ENCODE peak calls at places on chromosomes 3 and 15, in five cellular contexts. Q, M, Y, X and B are unnamed samples.

GRCh38 chr3:116388867-116389385 is 56.4 kb downstream of the LSAMP start:
- DNase-seq in Q (no peak), M (no peak), Y (no peak), X (no peak), B (no peak)

GRCh38 chr3:177186306-177186705 is 11.0 kb downstream of the TBL1XR1 start:
- DNase-seq in Q (no peak), M (no peak), Y (no peak), X (no peak), B (no peak)

GRCh38 chr3:47781326-47781684 is 388 bp downstream of the SMARCC1 start:
- DNase-seq in Q (peak), M (peak), Y (peak), X (peak), B (no peak)

GRCh38 chr15:58565620-58566019 is 133.8 kb downstream of the LIPC start:
- DNase-seq in Q (no peak), M (no peak), Y (no peak), X (no peak), B (no peak)

GRCh38 chr15:74133703-74134386 is 3.5 kb downstream of the ISLR2 start:
- DNase-seq in Q (peak), M (peak), Y (no peak), X (no peak), B (no peak)

GRCh38 chr3:190533511-190534282 is 19.8 kb downstream of the IL1RAP start:
- DNase-seq in Q (peak), M (peak), Y (peak), X (peak), B (peak)

GRCh38 chr15:63560741-63561448 is 36.3 kb upstream of the FBXL22 start:
- DNase-seq in Q (no peak), M (no peak), Y (no peak), X (no peak), B (no peak)

GRCh38 chr15:25759421-25759820 is 103.7 kb downstream of the ATP10A start:
- DNase-seq in Q (no peak), M (no peak), Y (no peak), X (no peak), B (no peak)

GRCh38 chr3:21839592-21839991 is 88.6 kb upstream of the ZNF385D start:
- DNase-seq in Q (peak), M (no peak), Y (peak), X (peak), B (no peak)

GRCh38 chr15:91469627-91470567 is 369.8 kb downstream of the SV2B start:
- DNase-seq in Q (peak), M (no peak), Y (no peak), X (no peak), B (no peak)

GRCh38 chr3:33440328-33440577 is at the start of gene UBP1:
- DNase-seq in Q (peak), M (peak), Y (no peak), X (no peak), B (no peak)

GRCh38 chr3:107198522-107199271 is 178.5 kb upstream of the CCDC54 start:
- DNase-seq in Q (peak), M (no peak), Y (no peak), X (peak), B (no peak)

GRCh38 chr3:190041333-190042041 is 79.2 kb downstream of the P3H2 start:
- DNase-seq in Q (no peak), M (no peak), Y (no peak), X (no peak), B (no peak)

GRCh38 chr15:69531302-69532027 is 78.8 kb downstream of the RPLP1 start:
- DNase-seq in Q (no peak), M (no peak), Y (no peak), X (no peak), B (no peak)

GRCh38 chr3:119322021-119322522 is 27.9 kb downstream of the ARHGAP31 start:
- DNase-seq in Q (no peak), M (no peak), Y (no peak), X (peak), B (no peak)

GRCh38 chr3:16249336-16249735 is 15.4 kb downstream of the DPH3 start:
- DNase-seq in Q (no peak), M (no peak), Y (peak), X (peak), B (no peak)

GRCh38 chr3:160038862-160039562 is 50.4 kb downstream of the IL12A start:
- DNase-seq in Q (peak), M (no peak), Y (no peak), X (peak), B (no peak)

GRCh38 chr3:140585828-140586227 is 92.0 kb upstream of the TRIM42 start:
- DNase-seq in Q (no peak), M (no peak), Y (peak), X (peak), B (no peak)

GRCh38 chr15:58393196-58393790 is 38.5 kb upstream of the LIPC start:
- DNase-seq in Q (no peak), M (no peak), Y (no peak), X (no peak), B (no peak)

GRCh38 chr15:80918440-80918839 is 71.2 kb downstream of the MESD start:
- DNase-seq in Q (no peak), M (no peak), Y (no peak), X (no peak), B (no peak)

GRCh38 chr3:54527521-54527920 is 400.3 kb downstream of the LRTM1 start:
- DNase-seq in Q (peak), M (no peak), Y (no peak), X (no peak), B (no peak)

GRCh38 chr15:34038023-34038403 is 991 bp downstream of the AVEN start:
- DNase-seq in Q (no peak), M (no peak), Y (peak), X (no peak), B (no peak)

GRCh38 chr3:195802795-195803194 is 8.9 kb downstream of the MUC4 start:
- DNase-seq in Q (no peak), M (no peak), Y (no peak), X (no peak), B (no peak)

GRCh38 chr3:22156868-22157267 is 405.9 kb upstream of the ZNF385D start:
- DNase-seq in Q (no peak), M (no peak), Y (no peak), X (no peak), B (no peak)

DNA sequence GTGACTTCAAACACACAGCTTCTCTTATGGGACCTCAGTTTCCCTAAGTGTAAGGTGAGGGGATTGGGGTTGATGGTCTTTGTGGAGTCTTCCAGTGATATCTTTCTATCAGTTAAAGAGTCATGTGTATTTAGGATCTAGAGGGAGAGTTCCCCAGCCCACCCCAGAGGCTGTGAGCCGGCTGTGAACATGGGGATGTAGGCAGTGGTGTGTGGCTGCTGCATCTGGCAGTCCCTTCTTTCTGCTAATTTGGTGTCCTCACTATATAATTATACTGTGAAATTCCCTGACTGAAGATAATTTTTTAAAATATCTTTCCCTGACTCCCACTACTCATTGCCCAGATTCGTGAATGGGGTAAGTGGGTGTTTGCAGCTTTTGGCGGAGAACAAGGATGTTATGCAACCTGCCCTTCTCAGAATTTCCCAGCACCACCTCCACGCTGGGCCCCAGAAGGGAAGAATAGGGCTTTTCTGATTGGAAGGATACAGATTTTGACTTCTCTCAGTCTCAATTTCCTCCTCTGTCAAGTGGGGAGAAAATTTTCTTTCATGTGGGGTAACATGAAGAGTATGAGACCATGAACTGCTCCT is 79.0 kb upstream of the RASGRF1 start:
- DNase-seq in Q (no peak), M (no peak), Y (no peak), X (peak), B (no peak)
- H3K27ac ChIP-seq in Q (peak), M (no peak), Y (no peak), X (no peak), B (no peak)

GRCh38 chr3:183662099-183662498 is 26.7 kb downstream of the KLHL24 start:
- DNase-seq in Q (no peak), M (no peak), Y (no peak), X (peak), B (no peak)

GRCh38 chr3:183664913-183665381 is 29.5 kb downstream of the KLHL24 start:
- DNase-seq in Q (no peak), M (no peak), Y (peak), X (peak), B (no peak)
- H3K27ac ChIP-seq in Q (no peak), M (no peak), Y (peak), X (no peak), B (no peak)

DNA sequence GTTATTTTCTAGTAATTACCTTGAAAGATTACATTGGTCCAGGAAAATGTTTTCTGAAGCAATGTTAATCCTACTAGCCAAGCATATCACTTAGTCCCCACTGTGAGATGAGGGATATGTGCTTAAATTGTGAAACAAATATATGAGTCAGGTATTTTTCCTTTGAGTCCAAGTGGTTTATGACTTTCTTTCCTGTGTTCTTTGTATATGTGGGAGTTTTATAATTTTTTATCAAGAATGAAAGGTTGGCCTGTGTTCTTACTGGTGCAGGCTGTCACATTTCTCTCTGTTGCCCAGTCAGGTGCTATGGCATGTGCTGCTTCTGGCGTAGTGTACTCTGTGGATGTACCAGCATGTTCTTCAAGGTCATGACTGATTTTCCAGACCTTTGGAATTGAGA is 147.4 kb downstream of the CMSS1 start:
- DNase-seq in Q (peak), M (no peak), Y (no peak), X (peak), B (no peak)
- H3K27ac ChIP-seq in Q (no peak), M (no peak), Y (no peak), X (no peak), B (peak)

DNA sequence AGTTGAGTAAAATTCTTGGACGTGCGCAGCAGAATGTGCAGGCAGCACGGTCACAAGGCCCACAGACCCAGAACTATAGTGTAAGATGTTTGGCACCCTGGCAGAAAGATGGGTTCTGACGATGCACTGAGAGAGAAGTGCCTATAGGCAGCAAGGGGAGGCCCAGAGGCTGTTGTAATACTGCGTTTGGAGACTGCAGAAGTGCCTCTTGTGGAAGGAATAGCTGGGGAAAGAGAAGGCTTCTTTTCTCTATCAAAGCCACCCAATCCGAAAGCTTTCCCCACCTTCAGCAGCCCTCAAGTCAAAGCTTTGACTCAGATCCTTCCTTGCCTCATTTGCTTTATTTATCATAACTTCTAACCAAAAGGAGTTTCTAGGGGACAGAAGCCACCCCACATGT is 5.2 kb upstream of the SIN3A start:
- DNase-seq in Q (no peak), M (no peak), Y (no peak), X (peak), B (no peak)
- H3K27ac ChIP-seq in Q (no peak), M (no peak), Y (no peak), X (no peak), B (peak)

DNA sequence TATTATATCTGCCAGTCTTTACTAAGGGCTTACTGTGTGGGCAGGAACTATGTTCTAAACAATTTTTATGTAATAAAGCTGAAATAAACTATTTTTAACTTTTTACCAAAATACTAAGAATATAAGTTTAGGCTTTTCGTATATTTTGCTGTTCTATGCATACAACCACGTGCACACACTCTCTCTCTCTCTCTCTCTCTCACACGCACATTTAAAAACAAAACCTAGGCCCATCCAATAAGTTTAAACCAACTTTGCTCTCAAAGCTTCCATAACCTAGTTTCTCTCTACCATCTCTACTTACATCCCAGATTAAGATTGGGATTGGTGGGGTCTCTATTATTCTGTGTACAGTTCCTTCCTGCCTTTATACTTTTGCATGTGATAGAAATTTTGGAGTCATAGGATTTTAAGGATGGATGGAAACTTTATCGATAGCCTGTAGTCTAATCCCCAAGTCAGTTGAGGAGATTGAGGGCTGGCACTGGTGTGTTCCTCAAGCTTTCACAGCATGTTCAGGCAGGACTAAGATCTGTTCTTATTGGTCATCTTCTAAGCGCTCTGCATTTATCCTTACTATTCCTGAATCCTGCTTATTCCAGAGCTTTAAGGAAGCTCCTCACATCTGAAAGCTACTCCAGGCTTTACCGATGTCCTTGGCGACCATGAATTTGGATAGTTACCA is 1.8 kb downstream of the GPR171 start:
- DNase-seq in Q (no peak), M (no peak), Y (no peak), X (no peak), B (no peak)
- H3K27ac ChIP-seq in Q (no peak), M (no peak), Y (no peak), X (no peak), B (no peak)

DNA sequence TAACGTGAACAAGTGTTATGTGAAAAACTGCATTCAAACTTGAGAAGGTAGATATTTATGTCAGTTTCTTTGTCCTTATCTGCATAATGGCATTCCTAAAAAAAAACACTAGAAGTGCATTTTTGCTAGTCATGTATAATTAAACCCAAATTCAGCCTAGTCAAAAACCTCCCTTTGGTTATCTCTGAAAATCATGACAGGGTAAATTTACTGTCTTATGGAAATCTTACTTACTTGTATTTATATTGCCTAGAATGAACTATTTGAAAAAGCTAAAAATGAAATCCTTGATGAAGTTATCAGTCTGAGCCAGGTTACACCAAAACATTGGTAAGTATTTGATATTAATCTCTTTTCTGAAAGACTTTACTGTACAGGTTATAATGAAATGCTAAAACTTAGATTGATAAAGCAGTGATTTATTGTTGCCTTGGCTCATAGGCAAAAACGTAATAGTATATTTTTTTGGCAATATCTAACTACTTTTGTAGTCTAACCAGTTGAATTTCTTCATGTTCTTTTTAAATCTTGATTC is 55.6 kb downstream of the OPA1 start:
- DNase-seq in Q (no peak), M (no peak), Y (no peak), X (no peak), B (no peak)
- H3K27ac ChIP-seq in Q (no peak), M (no peak), Y (no peak), X (no peak), B (no peak)

GRCh38 chr15:52682776-52683175 is 3.6 kb upstream of the ATOSA start:
- DNase-seq in Q (no peak), M (no peak), Y (no peak), X (no peak), B (no peak)
- H3K27ac ChIP-seq in Q (no peak), M (no peak), Y (no peak), X (no peak), B (no peak)

GRCh38 chr3:172161390-172161789 is 122.0 kb downstream of the FNDC3B start:
- DNase-seq in Q (no peak), M (no peak), Y (no peak), X (no peak), B (no peak)
- H3K27ac ChIP-seq in Q (no peak), M (no peak), Y (no peak), X (peak), B (peak)

GRCh38 chr3:11198495-11198894 is 44.2 kb downstream of the HRH1 start:
- DNase-seq in Q (no peak), M (no peak), Y (no peak), X (no peak), B (no peak)

GRCh38 chr3:11200679-11200952 is 46.3 kb downstream of the HRH1 start:
- DNase-seq in Q (no peak), M (no peak), Y (no peak), X (peak), B (no peak)

GRCh38 chr3:11201246-11202024 is 47.1 kb downstream of the HRH1 start:
- DNase-seq in Q (peak), M (no peak), Y (no peak), X (peak), B (peak)

GRCh38 chr3:11198070-11198469 is 43.8 kb downstream of the HRH1 start:
- DNase-seq in Q (no peak), M (no peak), Y (no peak), X (no peak), B (no peak)

GRCh38 chr3:11199902-11200678 is 45.8 kb downstream of the HRH1 start:
- DNase-seq in Q (no peak), M (no peak), Y (no peak), X (no peak), B (no peak)
- H3K27ac ChIP-seq in Q (no peak), M (no peak), Y (peak), X (no peak), B (peak)

GRCh38 chr3:130731817-130732216 is 14.8 kb downstream of the PIK3R4 start:
- DNase-seq in Q (no peak), M (no peak), Y (no peak), X (no peak), B (no peak)

GRCh38 chr3:130729154-130729553 is 17.5 kb downstream of the PIK3R4 start:
- DNase-seq in Q (no peak), M (no peak), Y (no peak), X (no peak), B (no peak)

GRCh38 chr3:130733236-130733884 is 13.3 kb downstream of the PIK3R4 start:
- DNase-seq in Q (no peak), M (no peak), Y (no peak), X (peak), B (no peak)

GRCh38 chr3:130725746-130726145 is 20.9 kb downstream of the PIK3R4 start:
- DNase-seq in Q (no peak), M (no peak), Y (no peak), X (no peak), B (no peak)

DNA sequence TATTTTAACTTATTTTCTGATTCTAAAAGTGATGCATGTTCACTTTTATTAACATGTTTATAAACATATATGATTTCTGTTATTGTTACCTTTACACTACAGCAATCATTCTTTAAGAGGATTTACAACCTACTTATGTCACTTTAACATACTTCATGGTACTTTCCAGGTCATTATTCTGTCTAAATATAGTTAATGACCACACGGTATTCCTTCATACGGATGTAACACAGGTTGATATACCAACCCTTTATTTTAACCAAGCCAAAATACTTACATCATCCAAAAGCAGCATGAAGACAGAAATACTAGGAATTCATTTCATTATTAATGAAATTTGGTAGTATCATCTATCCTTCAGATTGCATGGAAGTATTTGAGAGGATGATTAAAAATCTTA is 18.6 kb downstream of the PIK3R4 start:
- DNase-seq in Q (no peak), M (no peak), Y (no peak), X (no peak), B (no peak)
- H3K27ac ChIP-seq in Q (no peak), M (peak), Y (no peak), X (no peak), B (peak)